ENCODE peak calls at places on chromosomes 4 and X, in five cellular contexts. C is CD8-positive, alpha-beta T cell; N is K562; I is EL; Z is dermis microvascular lymphatic vessel endothelial cell. D is an unnamed sample.

GRCh38 chr4:78292336-78292735 is 235.2 kb downstream of the FRAS1 start:
- DNase-seq in C (no peak), N (no peak), I (no peak), Z (no peak), D (no peak)

GRCh38 chr4:13529130-13529919 is 15.0 kb downstream of the NKX3-2 start:
- DNase-seq in C (no peak), N (no peak), I (no peak), Z (no peak), D (no peak)

GRCh38 chrX:23931149-23931604 is 23.4 kb downstream of the CXorf58 start:
- DNase-seq in C (no peak), N (no peak), I (no peak), Z (no peak), D (no peak)

GRCh38 chrX:105553118-105553517 is 269.2 kb upstream of the NRK start:
- DNase-seq in C (no peak), N (no peak), I (no peak), Z (no peak), D (no peak)

GRCh38 chr4:154560824-154561231 is 2.0 kb upstream of the FGB start:
- DNase-seq in C (no peak), N (no peak), I (peak), Z (no peak), D (no peak)

GRCh38 chr4:46994007-46994405 is 625 bp upstream of the GABRA4 start:
- DNase-seq in C (no peak), N (no peak), I (peak), Z (no peak), D (peak)

GRCh38 chrX:47515941-47516649 is 33.1 kb upstream of the ZNF41 start:
- DNase-seq in C (peak), N (no peak), I (peak), Z (no peak), D (peak)

GRCh38 chr4:129583868-129584267 is 487.9 kb downstream of the C4orf33 start:
- DNase-seq in C (no peak), N (no peak), I (peak), Z (no peak), D (no peak)

GRCh38 chrX:120250522-120251271 is at the start of gene ZBTB33:
- DNase-seq in C (peak), N (peak), I (peak), Z (peak), D (peak)

GRCh38 chrX:11380187-11380586 is 87.0 kb downstream of the AMELX start:
- DNase-seq in C (no peak), N (no peak), I (peak), Z (no peak), D (no peak)

GRCh38 chr4:41748074-41748787 is at the start of gene PHOX2B:
- DNase-seq in C (no peak), N (no peak), I (no peak), Z (no peak), D (peak)

GRCh38 chr4:6917445-6918241 is 8.0 kb downstream of the TBC1D14 start:
- DNase-seq in C (peak), N (peak), I (no peak), Z (peak), D (no peak)

GRCh38 chr4:48346594-48346993 is 5.3 kb downstream of the SLAIN2 start:
- DNase-seq in C (no peak), N (no peak), I (peak), Z (no peak), D (no peak)

GRCh38 chr4:123415977-123416376 is 19.4 kb downstream of the SPRY1 start:
- DNase-seq in C (peak), N (peak), I (peak), Z (no peak), D (no peak)

GRCh38 chr4:6183740-6184139 is 16.6 kb downstream of the JAKMIP1 start:
- DNase-seq in C (no peak), N (no peak), I (no peak), Z (no peak), D (no peak)

D was measured in osteoblast.